ENCODE peak calls at places on chromosomes 7 and 10, in four cellular contexts. Q is GM12891, J is K562, O is GM12878. Y is an unnamed sample.

GRCh38 chr7:64887756-64888508 is 15.1 kb upstream of the ZNF273 start:
- DNase-seq in Q (no peak), J (no peak), O (no peak), Y (no peak)

GRCh38 chr7:63925626-63926460 is 72.8 kb upstream of the ZNF722 start:
- DNase-seq in Q (no peak), J (peak), O (no peak), Y (peak)

GRCh38 chr7:68547181-68547580 is 1051.1 kb upstream of the AUTS2 start:
- DNase-seq in Q (no peak), J (no peak), O (no peak), Y (no peak)

GRCh38 chr10:103491729-103492364 is 1.7 kb upstream of the NEURL1 start:
- DNase-seq in Q (no peak), J (no peak), O (no peak), Y (no peak)

GRCh38 chr10:47046321-47047126 is 135.3 kb downstream of the PTPN20 start:
- DNase-seq in Q (no peak), J (no peak), O (no peak), Y (no peak)

GRCh38 chr7:23234569-23235296 is 11.8 kb upstream of the GPNMB start:
- DNase-seq in Q (peak), J (no peak), O (peak), Y (no peak)

GRCh38 chr7:159042084-159042483 is 102.6 kb downstream of the VIPR2 start:
- DNase-seq in Q (no peak), J (no peak), O (no peak), Y (no peak)

GRCh38 chr10:109282510-109282909 is 640.8 kb downstream of the XPNPEP1 start:
- DNase-seq in Q (no peak), J (no peak), O (no peak), Y (no peak)

GRCh38 chr7:106737202-106737562 is 76.2 kb upstream of the CCDC71L start:
- DNase-seq in Q (no peak), J (no peak), O (no peak), Y (no peak)

GRCh38 chr7:129499915-129500463 is 2.3 kb upstream of the SMKR1 start:
- DNase-seq in Q (no peak), J (no peak), O (peak), Y (no peak)

GRCh38 chr7:155995183-155995612 is 182.9 kb upstream of the SHH start:
- DNase-seq in Q (no peak), J (no peak), O (no peak), Y (peak)

GRCh38 chr7:76512941-76513816 is 2.8 kb downstream of the UPK3B start:
- DNase-seq in Q (no peak), J (peak), O (no peak), Y (no peak)

GRCh38 chr7:144738708-144739314 is 97.0 kb downstream of the TPK1 start:
- DNase-seq in Q (no peak), J (peak), O (no peak), Y (no peak)

GRCh38 chr7:92402920-92403759 is 44.1 kb upstream of the GATAD1 start:
- DNase-seq in Q (no peak), J (no peak), O (no peak), Y (no peak)

GRCh38 chr7:28980504-28981281 is 22.6 kb upstream of the TRIL start:
- DNase-seq in Q (no peak), J (no peak), O (no peak), Y (no peak)

GRCh38 chr7:1662101-1662500 is 8.0 kb upstream of the ELFN1 start:
- DNase-seq in Q (peak), J (no peak), O (no peak), Y (no peak)

GRCh38 chr10:87850742-87851205 is 12.6 kb downstream of the KLLN start:
- DNase-seq in Q (no peak), J (peak), O (no peak), Y (no peak)

GRCh38 chr10:124999433-125000365 is 57.8 kb downstream of the ZRANB1 start:
- DNase-seq in Q (peak), J (no peak), O (no peak), Y (no peak)

GRCh38 chr7:104982773-104983619 is 31.0 kb upstream of the KMT2E start:
- DNase-seq in Q (no peak), J (peak), O (no peak), Y (no peak)

GRCh38 chr10:80275135-80275498 is 14.3 kb downstream of the MAT1A start:
- DNase-seq in Q (no peak), J (peak), O (no peak), Y (no peak)

GRCh38 chr10:75209325-75210192 is 1.0 kb upstream of the VDAC2 start:
- DNase-seq in Q (peak), J (peak), O (peak), Y (peak)

GRCh38 chr10:95550073-95550672 is 11.0 kb downstream of the SORBS1 start:
- DNase-seq in Q (no peak), J (no peak), O (no peak), Y (no peak)

GRCh38 chr7:22597845-22598244 is 97.9 kb upstream of the STEAP1B start:
- DNase-seq in Q (no peak), J (no peak), O (no peak), Y (no peak)

GRCh38 chr7:122532406-122533269 is 166.3 kb downstream of the RNF133 start:
- DNase-seq in Q (no peak), J (peak), O (no peak), Y (no peak)

GRCh38 chr10:133013478-133013877 is 71.1 kb upstream of the CFAP46 start:
- DNase-seq in Q (no peak), J (no peak), O (no peak), Y (no peak)

GRCh38 chr7:3019801-3020200 is 23.9 kb downstream of the CARD11 start:
- DNase-seq in Q (no peak), J (no peak), O (no peak), Y (no peak)

GRCh38 chr7:100209493-100209892 is 10.3 kb upstream of the PVRIG start:
- DNase-seq in Q (no peak), J (peak), O (no peak), Y (no peak)

GRCh38 chr7:128728608-128729007 is 10.6 kb upstream of the CALU start:
- DNase-seq in Q (no peak), J (no peak), O (no peak), Y (no peak)

GRCh38 chr7:91126762-91127161 is 137.5 kb upstream of the FZD1 start:
- DNase-seq in Q (no peak), J (no peak), O (no peak), Y (no peak)

GRCh38 chr7:8152489-8153192 is 109.3 kb downstream of the ICA1 start:
- DNase-seq in Q (no peak), J (no peak), O (no peak), Y (no peak)

GRCh38 chr10:133616371-133617130 is 10.0 kb downstream of the FRG2B start:
- DNase-seq in Q (no peak), J (no peak), O (no peak), Y (no peak)

GRCh38 chr7:153193144-153193595 is 433.6 kb downstream of the ACTR3B start:
- DNase-seq in Q (peak), J (peak), O (no peak), Y (no peak)

GRCh38 chr10:2680802-2681201 is 386.5 kb upstream of the PFKP start:
- DNase-seq in Q (no peak), J (no peak), O (no peak), Y (no peak)

GRCh38 chr10:47230482-47230881 is 69.5 kb upstream of the GDF10 start:
- DNase-seq in Q (no peak), J (no peak), O (no peak), Y (no peak)

GRCh38 chr10:11551915-11552602 is 59.4 kb downstream of the USP6NL start:
- DNase-seq in Q (no peak), J (peak), O (no peak), Y (no peak)

GRCh38 chr7:116011584-116011983 is 19.0 kb downstream of the TFEC start:
- DNase-seq in Q (no peak), J (no peak), O (no peak), Y (no peak)

GRCh38 chr7:69654381-69654780 is 56.1 kb downstream of the AUTS2 start:
- DNase-seq in Q (no peak), J (no peak), O (no peak), Y (peak)
- TF ChIP-seq SPI1 in Q (no peak), J (no peak), O (no peak), Y (no peak)

GRCh38 chr7:125316451-125316850 is 386.8 kb upstream of the POT1 start:
- DNase-seq in Q (no peak), J (no peak), O (no peak), Y (peak)
- TF ChIP-seq SPI1 in Q (no peak), J (no peak), O (no peak), Y (no peak)

GRCh38 chr7:25844109-25844915 is 307.7 kb upstream of the NFE2L3 start:
- DNase-seq in Q (no peak), J (no peak), O (no peak), Y (no peak)
- TF ChIP-seq SPI1 in Q (no peak), J (no peak), O (no peak), Y (no peak)

DNA sequence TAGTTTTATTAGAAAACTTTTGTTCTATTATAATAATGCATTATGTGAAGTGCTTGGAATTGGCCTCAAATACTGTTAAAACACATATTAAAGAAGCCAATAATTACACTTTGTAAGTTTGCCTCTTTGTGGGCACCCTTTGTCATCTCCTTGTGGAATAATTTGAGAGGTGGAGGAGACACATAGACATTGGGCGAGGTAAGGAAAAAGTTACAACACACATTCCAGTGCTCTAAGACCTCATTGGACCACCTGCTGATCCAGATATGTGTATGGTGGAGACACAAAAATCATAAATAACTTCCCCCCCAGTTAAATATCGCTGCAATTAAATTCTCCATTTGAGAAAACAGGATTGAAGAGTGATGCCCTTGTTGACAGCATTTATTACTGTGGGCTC is 511.8 kb downstream of the GFRA1 start:
- DNase-seq in Q (no peak), J (no peak), O (no peak), Y (no peak)
- TF ChIP-seq SPI1 in Q (no peak), J (no peak), O (no peak), Y (no peak)

GRCh38 chr10:100943508-100943907 is 25.8 kb upstream of the SEMA4G start:
- DNase-seq in Q (no peak), J (no peak), O (no peak), Y (no peak)

GRCh38 chr10:100945754-100946153 is 23.6 kb upstream of the SEMA4G start:
- DNase-seq in Q (no peak), J (no peak), O (no peak), Y (no peak)

DNA sequence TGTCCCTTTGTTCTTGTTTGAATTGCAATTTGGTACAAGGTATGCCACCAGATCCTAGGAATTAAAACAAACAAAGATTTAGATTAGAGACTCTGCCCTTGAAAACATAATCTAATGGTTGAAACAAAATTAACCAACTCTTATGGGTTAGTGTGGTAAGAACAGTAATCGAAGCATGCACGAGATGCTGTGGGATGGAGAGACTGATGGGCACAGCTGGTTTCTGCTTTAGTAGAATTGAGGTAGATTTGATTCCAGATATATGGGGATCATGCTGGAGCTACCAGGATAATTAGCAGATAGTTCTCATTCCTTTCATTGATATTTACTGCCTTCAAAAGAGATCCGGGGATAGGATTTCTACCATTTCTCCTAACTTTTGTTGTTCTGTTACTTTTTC is 20.4 kb upstream of the SEMA4G start:
- DNase-seq in Q (no peak), J (no peak), O (no peak), Y (no peak)
- TF ChIP-seq SPI1 in Q (no peak), J (no peak), O (no peak), Y (no peak)

GRCh38 chr10:27512548-27512947 is 8.4 kb downstream of the RAB18 start:
- DNase-seq in Q (no peak), J (no peak), O (no peak), Y (no peak)

GRCh38 chr10:27514243-27514642 is 10.1 kb downstream of the RAB18 start:
- DNase-seq in Q (no peak), J (no peak), O (no peak), Y (no peak)

GRCh38 chr10:27518261-27518660 is 14.2 kb downstream of the RAB18 start:
- DNase-seq in Q (no peak), J (no peak), O (no peak), Y (no peak)

GRCh38 chr10:27513451-27514191 is 9.5 kb downstream of the RAB18 start:
- DNase-seq in Q (no peak), J (no peak), O (no peak), Y (no peak)
- TF ChIP-seq SPI1 in Q (no peak), J (no peak), O (no peak), Y (no peak)

DNA sequence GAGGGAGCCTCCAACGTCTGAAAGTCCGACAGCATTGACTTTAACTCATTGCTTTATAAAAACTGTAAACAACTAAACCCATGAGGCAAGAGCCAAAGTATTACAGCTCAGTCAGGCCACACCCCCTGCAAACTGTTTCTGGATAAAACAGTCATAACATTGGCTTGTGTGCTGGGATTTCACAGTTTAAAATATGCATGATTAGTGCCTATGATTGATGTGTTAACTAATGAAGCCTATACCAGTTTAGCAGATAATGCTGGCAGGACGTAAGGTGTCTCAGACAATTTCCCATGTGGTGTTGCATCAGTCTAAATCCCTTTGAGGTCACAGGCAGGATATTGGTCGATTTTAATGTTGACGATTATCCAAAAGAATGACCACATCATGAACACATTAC is 445.8 kb downstream of the GFRA1 start:
- DNase-seq in Q (no peak), J (no peak), O (no peak), Y (no peak)
- TF ChIP-seq SPI1 in Q (no peak), J (no peak), O (no peak), Y (no peak)

GRCh38 chr10:118753331-118753730 is 1.4 kb downstream of the CACUL1 start:
- DNase-seq in Q (no peak), J (no peak), O (no peak), Y (no peak)
- TF ChIP-seq SPI1 in Q (no peak), J (no peak), O (no peak), Y (no peak)

GRCh38 chr7:157204134-157204533 is 65.4 kb downstream of the UBE3C start:
- DNase-seq in Q (no peak), J (no peak), O (no peak), Y (no peak)

GRCh38 chr7:157211710-157212109 is 73.0 kb downstream of the UBE3C start:
- DNase-seq in Q (no peak), J (no peak), O (no peak), Y (no peak)

GRCh38 chr7:157205438-157205837 is 66.7 kb downstream of the UBE3C start:
- DNase-seq in Q (no peak), J (no peak), O (no peak), Y (no peak)

GRCh38 chr7:157208758-157209413 is 70.2 kb downstream of the UBE3C start:
- DNase-seq in Q (no peak), J (no peak), O (no peak), Y (no peak)
- TF ChIP-seq SPI1 in Q (no peak), J (no peak), O (no peak), Y (no peak)

DNA sequence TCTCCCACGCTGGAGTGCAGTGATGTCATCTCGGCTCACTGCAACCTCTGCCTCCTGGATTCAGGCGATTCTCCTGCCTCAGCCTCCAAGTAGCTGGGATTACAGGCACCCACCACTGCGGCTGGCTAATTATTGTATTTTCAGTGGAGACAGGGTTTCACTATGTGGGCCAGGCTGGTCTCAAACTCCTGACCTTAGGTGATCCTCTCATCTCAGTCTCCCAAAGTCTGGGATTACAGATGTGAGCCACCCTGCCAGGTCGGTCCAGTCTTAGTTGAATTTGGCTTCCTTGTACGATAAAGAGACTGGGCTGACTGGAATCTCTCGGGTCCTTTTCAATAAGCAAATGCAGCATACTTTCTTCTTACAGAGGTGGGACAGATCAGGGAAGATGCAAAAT is 91.6 kb upstream of the KLF6 start:
- DNase-seq in Q (no peak), J (no peak), O (no peak), Y (no peak)
- TF ChIP-seq SPI1 in Q (no peak), J (no peak), O (no peak), Y (no peak)